ENCODE peak calls at places on chromosomes 7 and 10, in six cellular contexts. C is lower leg skin; G is LoVo; X is activated naive CD4-positive, alpha-beta T cell treated with anti-CD3 and anti-CD28 coated beads for 36 hours; P is activated CD4-positive, alpha-beta T cell treated with anti-CD3 and anti-CD28 coated beads, Interleukin-2, amount 50 U/mL, for 24 hours; U is NCI-H1694 treated with DMSO at 0.1 percent for 48 hours. V is an unnamed sample.

GRCh38 chr7:74350751-74351150 is 61.5 kb downstream of the CLIP2 start:
- DNase-seq in C (no peak), G (no peak), P (no peak), U (no peak), X (no peak), V (no peak)

GRCh38 chr7:47991741-47992311 is 12.4 kb upstream of the HUS1 start:
- DNase-seq in U (peak), G (peak), P (peak), C (peak), X (peak), V (peak)

GRCh38 chr7:98862716-98863420 is 6.9 kb downstream of the TMEM130 start:
- DNase-seq in U (no peak), G (no peak), C (no peak), P (no peak), X (no peak), V (no peak)

GRCh38 chr10:110138197-110138812 is 69.1 kb upstream of the MXI1 start:
- DNase-seq in X (no peak), U (peak), C (no peak), P (no peak), G (peak), V (peak)

GRCh38 chr10:7512487-7512886 is 101.7 kb upstream of the SFMBT2 start:
- DNase-seq in P (no peak), G (no peak), X (peak), U (no peak), C (no peak), V (no peak)

GRCh38 chr7:120402801-120403200 is 129.8 kb downstream of the KCND2 start:
- DNase-seq in G (no peak), C (no peak), U (no peak), X (no peak), P (no peak), V (no peak)

GRCh38 chr7:132436121-132436520 is 140.1 kb downstream of the PLXNA4 start:
- DNase-seq in G (no peak), C (no peak), P (no peak), X (no peak), U (no peak), V (peak)

GRCh38 chr7:54967384-54967783 is 51.4 kb upstream of the EGFR start:
- DNase-seq in X (no peak), C (peak), U (no peak), G (peak), P (no peak), V (no peak)

GRCh38 chr7:75866497-75867389 is 12.1 kb upstream of the RHBDD2 start:
- DNase-seq in P (no peak), C (peak), X (peak), G (peak), U (peak), V (peak)

GRCh38 chr10:14519785-14520184 is 189.1 kb upstream of the FRMD4A start:
- DNase-seq in X (no peak), G (no peak), U (no peak), P (no peak), C (no peak), V (no peak)

GRCh38 chr7:7276151-7276550 is 93.8 kb downstream of the C1GALT1 start:
- DNase-seq in P (no peak), G (no peak), C (no peak), X (no peak), U (no peak), V (no peak)

GRCh38 chr10:51896849-51897248 is 197.5 kb upstream of the CSTF2T start:
- DNase-seq in U (no peak), P (no peak), X (no peak), G (no peak), C (no peak), V (no peak)

GRCh38 chr10:76717141-76717540 is 920.5 kb downstream of the KCNMA1 start:
- DNase-seq in X (no peak), P (no peak), G (no peak), C (no peak), U (no peak), V (no peak)

GRCh38 chr7:39468841-39469240 is 97.4 kb upstream of the YAE1 start:
- DNase-seq in X (no peak), P (no peak), U (no peak), C (no peak), G (no peak), V (no peak)

GRCh38 chr10:13978844-13979227 is 351.9 kb downstream of the FRMD4A start:
- DNase-seq in P (no peak), G (no peak), U (no peak), X (no peak), C (no peak), V (no peak)

GRCh38 chr10:102626026-102626686 is 18.1 kb upstream of the TRIM8 start:
- DNase-seq in C (no peak), X (no peak), P (no peak), G (no peak), U (no peak), V (no peak)

GRCh38 chr7:151059362-151060112 is at the start of gene SLC4A2:
- DNase-seq in P (peak), C (peak), G (peak), X (peak), U (peak), V (peak)

GRCh38 chr10:92238586-92239098 is 52.2 kb downstream of the CPEB3 start:
- DNase-seq in C (peak), U (no peak), P (no peak), X (no peak), G (peak), V (peak)

GRCh38 chr7:104979167-104979841 is 34.7 kb upstream of the KMT2E start:
- DNase-seq in G (no peak), P (no peak), X (no peak), U (no peak), C (peak), V (no peak)

GRCh38 chr7:100674441-100675407 is 1.2 kb downstream of the GNB2 start:
- DNase-seq in C (no peak), G (peak), X (peak), P (no peak), U (no peak), V (no peak)

GRCh38 chr7:92076509-92076908 is 57.8 kb downstream of the CYP51A1 start:
- DNase-seq in C (no peak), U (no peak), P (no peak), X (no peak), G (peak), V (no peak)

GRCh38 chr10:47388879-47389278 is 4.8 kb upstream of the ZNF488 start:
- DNase-seq in G (no peak), C (peak), U (no peak), P (no peak), X (no peak), V (no peak)

GRCh38 chr10:70131560-70131937 is 1.1 kb downstream of the AIFM2 start:
- DNase-seq in G (no peak), P (no peak), U (no peak), C (no peak), X (no peak), V (no peak)

GRCh38 chr7:2299131-2299829 is 15.0 kb downstream of the SNX8 start:
- DNase-seq in X (peak), C (peak), P (no peak), G (no peak), U (no peak), V (no peak)

GRCh38 chr7:66082083-66082482 is 6.5 kb downstream of the ASL start:
- DNase-seq in P (no peak), G (no peak), C (no peak), U (no peak), X (no peak), V (no peak)

GRCh38 chr7:151381333-151382078 is 28.3 kb downstream of the WDR86 start:
- DNase-seq in U (no peak), X (peak), G (no peak), P (no peak), C (no peak), V (peak)

GRCh38 chr10:122199689-122200088 is 71.4 kb upstream of the BTBD16 start:
- DNase-seq in X (no peak), U (no peak), G (no peak), C (no peak), P (no peak), V (no peak)

GRCh38 chr10:122292376-122292775 is 21.3 kb downstream of the BTBD16 start:
- DNase-seq in U (no peak), X (no peak), P (no peak), C (no peak), G (peak), V (no peak)

GRCh38 chr10:10007972-10008371 is 1009.7 kb upstream of the CELF2 start:
- DNase-seq in P (no peak), G (no peak), C (no peak), X (no peak), U (no peak), V (no peak)

GRCh38 chr7:30327813-30328212 is 43.4 kb downstream of the ZNRF2 start:
- DNase-seq in X (no peak), P (no peak), G (peak), U (no peak), C (no peak), V (no peak)

GRCh38 chr10:81288544-81288943 is 586.5 kb upstream of the NRG3 start:
- DNase-seq in P (no peak), X (no peak), U (no peak), G (no peak), C (no peak), V (no peak)

GRCh38 chr7:108452707-108453106 is 3.5 kb downstream of the NRCAM start:
- DNase-seq in P (no peak), X (no peak), C (no peak), G (peak), U (peak), V (peak)

GRCh38 chr7:70805360-70805759 is 326.6 kb upstream of the GALNT17 start:
- DNase-seq in U (peak), C (no peak), X (no peak), G (no peak), P (no peak), V (no peak)

GRCh38 chr10:80598084-80598798 is 60.5 kb downstream of the SH2D4B start:
- DNase-seq in G (no peak), U (no peak), P (no peak), X (no peak), C (no peak), V (no peak)

GRCh38 chr10:122348951-122349361 is 25.6 kb upstream of the PLEKHA1 start:
- DNase-seq in U (no peak), X (no peak), G (no peak), C (no peak), P (no peak), V (no peak)

GRCh38 chr7:113374924-113375323 is 256.6 kb upstream of the SMIM30 start:
- DNase-seq in C (no peak), U (peak), P (no peak), X (no peak), G (no peak), V (peak)

GRCh38 chr7:94338921-94339371 is 55.7 kb upstream of the COL1A2 start:
- DNase-seq in P (no peak), U (no peak), X (no peak), G (no peak), C (no peak), V (no peak)